ENCODE peak calls at places on chromosomes 7 and 10, in ten cellular contexts. P is ELF-1; W is colonic mucosa; F is central memory CD4-positive, alpha-beta T cell; B is fibroblast of mammary gland; K is iris pigment epithelial cell; U is EL; J is nephron progenitor cell; T is fibroblast of the aortic adventitia; E is neural crest cell. D is an unnamed sample.

GRCh38 chr7:72409638-72410015 is 2.5 kb downstream of the CALN1 start:
- DNase-seq in F (no peak), B (no peak), J (no peak), K (no peak), W (no peak), U (no peak), T (no peak), E (no peak), P (no peak), D (no peak)

GRCh38 chr7:31735991-31736982 is 49.3 kb downstream of the PPP1R17 start:
- DNase-seq in U (peak; percentile 72), P (peak; percentile 81), T (peak; percentile 70), E (peak; percentile 73), F (no peak), W (peak; percentile 60), J (peak; percentile 78), B (peak; percentile 52), K (peak; percentile 46), D (peak; percentile 35)

GRCh38 chr10:74575191-74575720 is 251.1 kb upstream of the KAT6B start:
- DNase-seq in W (no peak), K (no peak), B (no peak), E (no peak), F (no peak), T (peak; percentile 51), U (no peak), P (peak; percentile 52), J (no peak), D (no peak)

GRCh38 chr10:102715880-102716279 is 1.4 kb downstream of the SFXN2 start:
- DNase-seq in K (no peak), J (no peak), W (no peak), E (no peak), P (no peak), U (no peak), B (no peak), F (no peak), T (no peak), D (no peak)

GRCh38 chr10:96904648-96905047 is 72.5 kb downstream of the LCOR start:
- DNase-seq in W (no peak), B (no peak), E (no peak), P (no peak), T (no peak), U (no peak), K (no peak), J (no peak), F (no peak), D (no peak)

GRCh38 chr7:21944616-21945373 is 904 bp downstream of the CDCA7L start:
- DNase-seq in B (peak; percentile 9), E (no peak), J (peak; percentile 38), W (peak; percentile 83), F (peak; percentile 8), T (no peak), U (peak; percentile 18), K (peak; percentile 34), P (peak; percentile 74), D (peak; percentile 38)

GRCh38 chr10:98106531-98106930 is 27.9 kb upstream of the R3HCC1L start:
- DNase-seq in W (no peak), B (peak; percentile 2), F (no peak), J (no peak), U (no peak), E (no peak), P (no peak), K (no peak), T (no peak), D (no peak)

GRCh38 chr10:93512565-93512964 is 16.2 kb downstream of the CEP55 start:
- DNase-seq in K (peak; percentile 76), F (no peak), U (peak; percentile 60), B (peak; percentile 52), E (no peak), T (peak; percentile 78), P (no peak), J (no peak), W (no peak), D (no peak)

GRCh38 chr7:74404388-74404700 is 49.4 kb upstream of the GTF2IRD1 start:
- DNase-seq in J (no peak), T (no peak), B (no peak), F (no peak), P (no peak), W (no peak), K (no peak), U (no peak), E (no peak), D (no peak)

GRCh38 chr10:33234779-33235178 is 99.7 kb downstream of the NRP1 start:
- DNase-seq in J (peak; percentile 7), W (no peak), K (no peak), P (no peak), U (no peak), E (no peak), T (peak; percentile 63), F (no peak), B (peak; percentile 42), D (peak; percentile 61)

GRCh38 chr10:69901623-69902505 is 100.2 kb downstream of the COL13A1 start:
- DNase-seq in T (peak; percentile 51), W (peak; percentile 65), P (peak; percentile 80), E (peak; percentile 75), K (peak; percentile 54), B (peak; percentile 41), F (no peak), U (peak; percentile 60), J (peak; percentile 72), D (peak; percentile 58)

GRCh38 chr7:55957190-55957589 is 5.5 kb downstream of the MRPS17 start:
- DNase-seq in J (no peak), K (no peak), F (no peak), W (no peak), T (no peak), P (no peak), B (no peak), E (no peak), U (no peak), D (no peak)

GRCh38 chr7:135527025-135527424 is 17.1 kb upstream of the CNOT4 start:
- DNase-seq in U (no peak), E (no peak), W (no peak), F (no peak), B (no peak), J (no peak), T (no peak), P (no peak), K (no peak), D (no peak)

GRCh38 chr7:143345428-143345900 is 17.0 kb downstream of the FAM131B start:
- DNase-seq in E (peak; percentile 45), K (peak; percentile 55), U (no peak), W (peak; percentile 64), B (peak; percentile 33), F (peak; percentile 48), P (peak; percentile 92), T (no peak), J (peak; percentile 78), D (peak; percentile 44)

GRCh38 chr7:132191418-132191817 is 384.9 kb downstream of the PLXNA4 start:
- DNase-seq in U (no peak), K (no peak), F (no peak), B (no peak), T (peak; percentile 67), P (no peak), E (no peak), J (no peak), W (no peak), D (no peak)